ENCODE peak calls at places on chromosome 19, in four cellular contexts. N is Right ventricle myocardium superior; G is CD4-positive, alpha-beta T cell; T is stimulated activated CD8-positive, alpha-beta memory T cell treated with anti-CD3 and anti-CD28 coated beads, Interleukin-7, amount 100 ng/mL, for 4 hours. L is an unnamed sample.

GRCh38 chr19:42051166-42052115 is 18.6 kb downstream of the GRIK5 start:
- DNase-seq in N (peak), G (no peak), T (no peak), L (no peak)

GRCh38 chr19:17232258-17232657 is 6.2 kb downstream of the OCEL1 start:
- DNase-seq in N (no peak), G (no peak), T (no peak), L (no peak)

GRCh38 chr19:11138659-11139526 is 16.7 kb downstream of the SPC24 start:
- DNase-seq in N (peak), G (no peak), T (no peak), L (peak)

GRCh38 chr19:39351537-39352037 is 9.4 kb downstream of the SAMD4B start:
- DNase-seq in G (no peak), T (no peak), N (no peak), L (no peak)

GRCh38 chr19:13099073-13099999 is 3.3 kb downstream of the LYL1 start:
- DNase-seq in G (peak), T (peak), N (peak), L (peak)

GRCh38 chr19:31347356-31347755 is 1.9 kb downstream of the TSHZ3 start:
- DNase-seq in T (no peak), N (no peak), G (no peak), L (no peak)

GRCh38 chr19:8163781-8164180 is 14.4 kb upstream of the FBN3 start:
- DNase-seq in G (no peak), T (no peak), N (no peak), L (no peak)

GRCh38 chr19:45729774-45730388 is 815 bp downstream of the FBXO46 start:
- DNase-seq in G (no peak), T (no peak), N (no peak), L (no peak)

GRCh38 chr19:39845621-39846175 is 481 bp downstream of the FBL start:
- DNase-seq in G (no peak), N (no peak), T (no peak), L (no peak)

GRCh38 chr19:2540646-2541454 is 64.9 kb downstream of the GADD45B start:
- DNase-seq in G (no peak), N (peak), T (no peak), L (peak)

L was measured in left ventricle myocardium superior.